ENCODE peak calls at places on chromosome 16, in eight cellular contexts. O, K, G, D, U, C, Q and I are unnamed samples. For H3K4me1, the result is how much of the 10 kb centered on the place peaks cover.

GRCh38 chr16:69396187-69397061 is 10.6 kb upstream of the TERF2 start:
- DNase-seq in O (peak), K (peak), G (peak), D (peak), U (no peak), C (peak), Q (no peak), I (peak)

GRCh38 chr16:57387598-57388354 is 15.5 kb downstream of the CX3CL1 start:
- DNase-seq in O (no peak), K (no peak), G (no peak), D (no peak), U (no peak), C (no peak), Q (no peak), I (no peak)

GRCh38 chr16:30771726-30772125 is 9.6 kb downstream of the RNF40 start:
- DNase-seq in O (no peak), K (no peak), G (no peak), D (no peak), U (no peak), C (no peak), Q (peak), I (no peak)

GRCh38 chr16:69316595-69317034 is 5.5 kb downstream of the VPS4A start:
- DNase-seq in O (no peak), K (no peak), G (no peak), D (peak), U (no peak), C (no peak), Q (no peak), I (no peak)

GRCh38 chr16:73113326-73113720 is 65.4 kb upstream of the ZFHX3 start:
- DNase-seq in O (no peak), K (no peak), G (no peak), D (no peak), U (no peak), C (no peak), Q (no peak), I (no peak)

GRCh38 chr16:22813946-22814325 is at the start of gene HS3ST2:
- DNase-seq in O (peak), K (no peak), G (peak), D (no peak), U (peak), C (no peak), Q (no peak), I (peak)

GRCh38 chr16:77434365-77435239 is at the start of gene ADAMTS18:
- DNase-seq in O (no peak), K (no peak), G (no peak), D (no peak), U (no peak), C (no peak), Q (no peak), I (no peak)

GRCh38 chr16:31029272-31029671 is 4.1 kb upstream of the STX4 start:
- DNase-seq in O (no peak), K (no peak), G (no peak), D (no peak), U (no peak), C (no peak), Q (no peak), I (no peak)

DNA sequence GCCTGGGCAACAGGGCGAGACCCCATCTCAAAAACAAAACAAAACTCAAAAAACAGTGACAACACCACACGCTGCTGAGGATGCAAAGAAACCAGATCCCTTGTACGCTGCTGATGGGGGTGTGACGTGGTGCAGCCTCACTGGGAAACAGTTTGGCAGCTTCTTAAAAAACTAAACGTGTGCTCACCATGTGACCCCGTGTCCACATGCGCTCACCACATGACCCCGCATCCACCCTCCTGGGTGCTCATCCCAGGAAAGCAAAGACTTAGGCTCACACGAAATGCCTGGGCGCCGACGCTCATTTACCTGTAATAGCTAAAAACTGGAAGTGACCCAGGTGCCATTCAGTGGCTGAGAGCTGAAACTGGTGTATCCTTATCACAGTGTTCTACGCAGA is 19.9 kb upstream of the RPL13 start:
- DNase-seq in O (no peak), K (no peak), G (no peak), D (no peak), U (no peak), C (no peak), Q (no peak), I (no peak)
- H3K4me1 ChIP-seq in O (under half), K (under half), G (under half), D (under half), U (under half), C (under half), Q (under half), I (under half)

GRCh38 chr16:1512174-1512573 is 19.0 kb downstream of the TELO2 start:
- DNase-seq in O (no peak), K (no peak), G (no peak), D (no peak), U (no peak), C (no peak), Q (no peak), I (no peak)
- H3K4me3 ChIP-seq in O (no peak), K (no peak), G (no peak), D (no peak), U (no peak), C (no peak), Q (no peak), I (no peak)

DNA sequence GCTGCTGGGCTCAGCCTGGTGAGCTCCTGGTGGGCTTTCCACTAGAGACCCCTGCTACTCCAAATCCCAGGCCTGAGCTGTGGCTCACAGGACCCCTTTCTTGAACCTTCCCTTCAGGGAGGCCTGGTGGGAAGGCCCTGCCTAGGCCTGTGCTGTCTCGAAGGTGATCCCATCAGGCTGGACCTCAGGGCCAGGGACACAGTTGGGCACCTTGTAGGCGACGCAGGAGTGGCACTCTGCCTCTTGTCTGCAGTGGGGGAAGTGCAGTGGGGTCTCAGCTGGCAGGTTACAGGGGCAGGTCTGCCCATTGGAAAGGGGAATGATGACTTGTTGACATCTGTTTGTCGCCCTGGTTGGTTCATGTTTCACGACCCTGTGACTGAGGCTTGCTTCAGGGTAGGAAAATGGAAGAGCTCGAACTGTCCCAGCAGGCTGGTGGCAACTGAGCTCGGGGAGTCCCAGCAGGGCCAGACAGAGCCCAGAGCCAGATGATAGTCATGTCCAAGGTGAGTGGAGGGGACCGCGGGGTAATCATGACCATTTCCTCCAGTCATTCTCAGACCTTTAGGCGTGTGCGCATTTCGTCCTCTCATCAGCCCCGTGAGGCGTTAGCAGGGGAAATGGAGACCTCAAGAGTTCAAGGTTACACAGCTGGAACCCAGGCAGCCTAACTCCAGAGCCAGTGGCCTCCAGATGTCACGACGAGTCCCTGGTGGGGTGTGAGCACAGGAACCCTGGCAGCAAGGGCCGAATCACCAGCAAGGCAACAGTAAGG is 11.3 kb downstream of the CMIP start:
- DNase-seq in O (no peak), K (no peak), G (no peak), D (no peak), U (no peak), C (no peak), Q (no peak), I (no peak)
- H3K4me1 ChIP-seq in O (half or more), K (under half), G (under half), D (under half), U (half or more), C (under half), Q (half or more), I (half or more)

GRCh38 chr16:1407749-1408148 is 6.8 kb downstream of the UNKL start:
- DNase-seq in O (no peak), K (no peak), G (no peak), D (peak), U (no peak), C (no peak), Q (no peak), I (no peak)
- H3K4me3 ChIP-seq in O (peak), K (no peak), G (peak), D (no peak), U (peak), C (no peak), Q (peak), I (no peak)

GRCh38 chr16:20901068-20901440 is 483 bp downstream of the LYRM1 start:
- DNase-seq in O (no peak), K (no peak), G (no peak), D (no peak), U (no peak), C (no peak), Q (no peak), I (no peak)
- H3K4me1 ChIP-seq in O (half or more), K (under half), G (under half), D (half or more), U (half or more), C (under half), Q (half or more), I (under half)